ENCODE peak calls at places on chromosome 18, in six cellular contexts. N, C, B, M, K and Z are unnamed samples.

GRCh38 chr18:42330296-42330695 is 375.3 kb downstream of the PIK3C3 start:
- DNase-seq in M (no peak), B (no peak), C (no peak), N (no peak), K (no peak), Z (no peak)

GRCh38 chr18:13570856-13571495 is 155.4 kb downstream of the FAM210A start:
- DNase-seq in M (no peak), N (no peak), B (no peak), K (no peak), C (no peak), Z (no peak)

GRCh38 chr18:57776354-57776753 is 26.8 kb downstream of the ATP8B1 start:
- DNase-seq in C (no peak), M (no peak), N (no peak), B (no peak), K (no peak), Z (no peak)

GRCh38 chr18:12872408-12872807 is 11.6 kb downstream of the PTPN2 start:
- DNase-seq in K (no peak), B (no peak), N (no peak), C (no peak), M (no peak), Z (no peak)

GRCh38 chr18:62881509-62882016 is 166.2 kb downstream of the PHLPP1 start:
- DNase-seq in N (peak), C (no peak), M (peak), K (no peak), B (no peak), Z (peak)

GRCh38 chr18:8794133-8794986 is 89.0 kb downstream of the MTCL1 start:
- DNase-seq in K (no peak), B (no peak), M (no peak), C (no peak), N (peak), Z (no peak)

GRCh38 chr18:41871229-41872000 is 83.6 kb upstream of the PIK3C3 start:
- DNase-seq in K (no peak), B (no peak), M (no peak), C (no peak), N (no peak), Z (no peak)

GRCh38 chr18:68148862-68149261 is 566.0 kb downstream of the TMX3 start:
- DNase-seq in B (no peak), C (no peak), M (no peak), K (peak), N (no peak), Z (peak)

GRCh38 chr18:13555192-13555591 is 171.2 kb downstream of the FAM210A start:
- DNase-seq in C (no peak), N (no peak), B (no peak), K (no peak), M (no peak), Z (no peak)

GRCh38 chr18:12038082-12038660 is 55.5 kb upstream of the ANKRD62 start:
- DNase-seq in C (peak), N (no peak), K (peak), M (no peak), B (no peak), Z (no peak)

GRCh38 chr18:10234912-10235439 is 219.5 kb upstream of the APCDD1 start:
- DNase-seq in K (no peak), N (peak), C (no peak), B (no peak), M (no peak), Z (no peak)

GRCh38 chr18:8468911-8469310 is 140.3 kb upstream of the RAB12 start:
- DNase-seq in M (no peak), N (no peak), B (no peak), K (no peak), C (no peak), Z (peak)

GRCh38 chr18:25349131-25349925 is 2.6 kb downstream of the ZNF521 start:
- DNase-seq in K (peak), N (peak), B (no peak), C (peak), M (no peak), Z (no peak)

GRCh38 chr18:25291150-25291549 is 60.8 kb downstream of the ZNF521 start:
- DNase-seq in K (no peak), M (no peak), B (no peak), C (no peak), N (no peak), Z (no peak)

GRCh38 chr18:31723639-31723997 is 37.1 kb downstream of the SLC25A52 start:
- DNase-seq in N (no peak), C (no peak), K (no peak), B (no peak), M (no peak), Z (no peak)

GRCh38 chr18:63236990-63237389 is 82.6 kb downstream of the BCL2 start:
- DNase-seq in M (no peak), C (no peak), K (no peak), N (no peak), B (no peak), Z (no peak)

GRCh38 chr18:79427368-79428225 is 31.9 kb downstream of the NFATC1 start:
- DNase-seq in K (no peak), B (no peak), N (no peak), C (no peak), M (no peak), Z (no peak)

GRCh38 chr18:2948038-2948437 is 64.9 kb downstream of the LPIN2 start:
- DNase-seq in B (no peak), K (no peak), N (no peak), C (no peak), M (no peak), Z (peak)

GRCh38 chr18:26460449-26461091 is 87.8 kb downstream of the KCTD1 start:
- DNase-seq in K (no peak), M (peak), N (no peak), C (peak), B (no peak), Z (peak)

GRCh38 chr18:22783662-22784076 is 149.5 kb upstream of the RBBP8 start:
- DNase-seq in N (no peak), B (no peak), K (no peak), M (no peak), C (no peak), Z (no peak)

GRCh38 chr18:46250084-46250811 is 146.1 kb downstream of the HAUS1 start:
- DNase-seq in C (peak), B (peak), K (peak), M (peak), N (peak), Z (no peak)

GRCh38 chr18:49257609-49258008 is 202.8 kb downstream of the DYM start:
- DNase-seq in N (no peak), B (no peak), M (no peak), K (no peak), C (no peak), Z (no peak)

GRCh38 chr18:46668135-46668534 is 11.1 kb upstream of the LOXHD1 start:
- DNase-seq in C (no peak), K (peak), N (no peak), B (no peak), M (no peak), Z (no peak)

GRCh38 chr18:34818069-34818468 is 108.0 kb downstream of the DTNA start:
- DNase-seq in M (no peak), K (peak), N (no peak), B (no peak), C (no peak), Z (no peak)

GRCh38 chr18:5282770-5283169 is 12.8 kb downstream of the ZBTB14 start:
- DNase-seq in K (no peak), B (no peak), N (no peak), M (no peak), C (no peak), Z (no peak)

GRCh38 chr18:50079571-50080295 is 115.2 kb downstream of the MYO5B start:
- DNase-seq in B (no peak), C (no peak), K (peak), M (peak), N (no peak), Z (no peak)